ENCODE peak calls at places on chromosomes 2 and 18, in seven cellular contexts. E is NCI-H774, C is HFF-Myc, Z is ELR, B is EL, A is amniotic stem cell, P is glutamatergic neuron. Y is an unnamed sample.
A peak's percentile ranks its signal among the peaks of the same experiment; 100 is the strongest.

GRCh38 chr2:38039111-38039510 is 36.8 kb downstream of the CYP1B1 start:
- DNase-seq in E (no peak), C (no peak), Z (peak; percentile 36), B (peak; percentile 52), A (no peak), P (no peak), Y (no peak)

GRCh38 chr18:39773656-39774055 is 2181.4 kb upstream of the PIK3C3 start:
- DNase-seq in E (no peak), C (no peak), Z (no peak), B (no peak), A (no peak), P (no peak), Y (no peak)

GRCh38 chr2:197915548-197916265 is 111.3 kb downstream of the PLCL1 start:
- DNase-seq in E (no peak), C (no peak), Z (no peak), B (peak; percentile 14), A (no peak), P (no peak), Y (no peak)

GRCh38 chr2:50597206-50597605 is 434.7 kb downstream of the NRXN1 start:
- DNase-seq in E (no peak), C (no peak), Z (no peak), B (no peak), A (no peak), P (no peak), Y (no peak)

GRCh38 chr18:10035306-10035991 is 121.6 kb downstream of the VAPA start:
- DNase-seq in E (peak; percentile 21), C (no peak), Z (peak; percentile 26), B (peak; percentile 49), A (no peak), P (peak; percentile 39), Y (no peak)

GRCh38 chr2:207161724-207162123 is 4.0 kb downstream of the KLF7 start:
- DNase-seq in E (no peak), C (no peak), Z (peak; percentile 79), B (peak; percentile 71), A (no peak), P (no peak), Y (no peak)

GRCh38 chr2:29175338-29175737 is 60.1 kb downstream of the CLIP4 start:
- DNase-seq in E (no peak), C (no peak), Z (no peak), B (no peak), A (no peak), P (no peak), Y (no peak)

GRCh38 chr2:217941886-217942728 is 60.7 kb downstream of the TNS1 start:
- DNase-seq in E (peak; percentile 29), C (no peak), Z (no peak), B (no peak), A (no peak), P (no peak), Y (no peak)

GRCh38 chr2:26516246-26516645 is 38.3 kb upstream of the OTOF start:
- DNase-seq in E (no peak), C (no peak), Z (no peak), B (no peak), A (no peak), P (no peak), Y (no peak)

GRCh38 chr2:227822416-227823003 is 8.9 kb downstream of the CCL20 start:
- DNase-seq in E (no peak), C (no peak), Z (no peak), B (peak; percentile 29), A (no peak), P (no peak), Y (no peak)

GRCh38 chr2:29526587-29527586 is 394.5 kb downstream of the ALK start:
- DNase-seq in E (no peak), C (no peak), Z (no peak), B (no peak), A (no peak), P (no peak), Y (no peak)

GRCh38 chr18:57759650-57760049 is 43.5 kb downstream of the ATP8B1 start:
- DNase-seq in E (no peak), C (no peak), Z (peak; percentile 38), B (peak; percentile 40), A (no peak), P (no peak), Y (no peak)

GRCh38 chr2:71721669-71722068 is 268.3 kb downstream of the DYSF start:
- DNase-seq in E (no peak), C (no peak), Z (no peak), B (no peak), A (no peak), P (no peak), Y (no peak)

GRCh38 chr2:225600444-225600843 is 200.9 kb downstream of the NYAP2 start:
- DNase-seq in E (no peak), C (no peak), Z (no peak), B (no peak), A (no peak), P (no peak), Y (no peak)

GRCh38 chr18:22684268-22684667 is 248.9 kb upstream of the RBBP8 start:
- DNase-seq in E (no peak), C (no peak), Z (no peak), B (no peak), A (no peak), P (no peak), Y (no peak)

GRCh38 chr2:96353032-96353561 is 17.5 kb downstream of the NCAPH start:
- DNase-seq in E (no peak), C (no peak), Z (no peak), B (peak; percentile 26), A (no peak), P (no peak), Y (peak; percentile 56)

GRCh38 chr2:173397539-173397938 is 42.9 kb downstream of the CDCA7 start:
- DNase-seq in E (no peak), C (no peak), Z (no peak), B (no peak), A (no peak), P (no peak), Y (peak; percentile 50)

GRCh38 chr2:166375736-166376487 is at the start of gene SCN9A:
- DNase-seq in E (peak; percentile 92), C (no peak), Z (peak; percentile 87), B (peak; percentile 90), A (peak; percentile 64), P (peak; percentile 92), Y (peak; percentile 96)

GRCh38 chr2:120822908-120823307 is 87.2 kb downstream of the GLI2 start:
- DNase-seq in E (no peak), C (no peak), Z (no peak), B (no peak), A (no peak), P (no peak), Y (no peak)

Y was measured in COR-L47.